ENCODE peak calls at places on chromosomes 7 and 10, in nine cellular contexts. F is ovary, L is BE2C, K is GM23338, N is ascending aorta, G is spleen, O is neural progenitor cell, S is heart left ventricle, Z is adrenal gland. W is an unnamed sample. For H3K4me1, the result is how much of the 10 kb centered on the place peaks cover.

GRCh38 chr10:73894245-73894971 is 16.5 kb upstream of the PLAU start:
- DNase-seq in Z (no peak), F (no peak), N (no peak), K (no peak), L (no peak), O (no peak), G (no peak), S (no peak), W (no peak)

GRCh38 chr7:116582806-116583444 is 58.1 kb downstream of the CAV1 start:
- DNase-seq in Z (no peak), O (no peak), L (no peak), F (no peak), G (no peak), S (peak), N (peak), K (no peak), W (no peak)

GRCh38 chr10:69848454-69848853 is 46.7 kb downstream of the COL13A1 start:
- DNase-seq in K (no peak), S (no peak), G (no peak), F (no peak), O (no peak), N (no peak), Z (no peak), L (no peak), W (no peak)

GRCh38 chr10:16646474-16647059 is 124.9 kb upstream of the C1QL3 start:
- DNase-seq in Z (no peak), K (no peak), O (no peak), F (no peak), L (no peak), G (no peak), N (no peak), S (no peak), W (no peak)

GRCh38 chr7:44145419-44145968 is 4.4 kb upstream of the MYL7 start:
- DNase-seq in O (peak), G (no peak), K (peak), L (no peak), F (peak), N (peak), Z (no peak), S (no peak), W (no peak)

GRCh38 chr7:979886-980571 is 3.0 kb upstream of the CYP2W1 start:
- DNase-seq in Z (no peak), L (peak), O (peak), G (no peak), K (no peak), F (no peak), S (no peak), N (no peak), W (no peak)

GRCh38 chr7:106613861-106614560 is 46.9 kb downstream of the CCDC71L start:
- DNase-seq in N (no peak), G (no peak), O (no peak), L (no peak), K (no peak), Z (no peak), F (no peak), S (no peak), W (no peak)

GRCh38 chr7:42359946-42360345 is 122.9 kb upstream of the GLI3 start:
- DNase-seq in Z (no peak), O (no peak), F (no peak), N (no peak), S (no peak), L (no peak), G (no peak), K (no peak), W (no peak)

GRCh38 chr7:44633254-44634186 is 27.1 kb downstream of the OGDH start:
- DNase-seq in L (no peak), O (no peak), K (no peak), N (peak), Z (peak), F (peak), S (peak), G (no peak), W (no peak)

GRCh38 chr7:18040196-18040595 is 12.6 kb upstream of the PRPS1L1 start:
- DNase-seq in Z (no peak), S (no peak), G (no peak), O (no peak), K (no peak), N (no peak), L (no peak), F (no peak), W (no peak)

GRCh38 chr10:33215154-33215553 is 119.3 kb downstream of the NRP1 start:
- DNase-seq in F (no peak), O (no peak), G (no peak), Z (no peak), N (no peak), K (no peak), L (no peak), S (no peak), W (no peak)

GRCh38 chr7:41825927-41826480 is 123.1 kb upstream of the INHBA start:
- DNase-seq in N (no peak), O (no peak), S (no peak), G (no peak), F (no peak), L (no peak), Z (no peak), K (no peak), W (no peak)

GRCh38 chr10:5395168-5395567 is 9.5 kb downstream of the TUBAL3 start:
- DNase-seq in Z (no peak), K (no peak), O (no peak), S (no peak), G (peak), F (no peak), L (no peak), N (no peak), W (no peak)

GRCh38 chr7:78345293-78345692 is 546.7 kb downstream of the PHTF2 start:
- DNase-seq in S (no peak), L (no peak), G (no peak), F (no peak), O (peak), Z (no peak), N (no peak), K (peak), W (no peak)

GRCh38 chr10:54559498-54559897 is 241.5 kb downstream of the PCDH15 start:
- DNase-seq in S (no peak), O (no peak), L (no peak), G (no peak), K (no peak), Z (no peak), N (no peak), F (no peak), W (no peak)

GRCh38 chr10:36202861-36203260 is 560.8 kb upstream of the FZD8 start:
- DNase-seq in N (no peak), G (no peak), F (no peak), Z (no peak), O (no peak), L (no peak), S (no peak), K (no peak), W (no peak)

GRCh38 chr7:142549007-142549406 is 200.3 kb upstream of the PRSS1 start:
- DNase-seq in N (no peak), O (no peak), S (no peak), L (no peak), K (no peak), F (no peak), Z (no peak), G (no peak), W (no peak)

GRCh38 chr10:118580702-118581101 is 14.7 kb downstream of the PRLHR start:
- DNase-seq in N (no peak), S (no peak), G (no peak), Z (no peak), F (no peak), O (no peak), L (no peak), K (no peak), W (peak)

GRCh38 chr7:139739863-139740597 is 37.8 kb downstream of the HIPK2 start:
- DNase-seq in K (no peak), O (no peak), Z (peak), S (peak), N (peak), G (no peak), L (no peak), F (no peak), W (no peak)

GRCh38 chr7:135736586-135737305 is 8.8 kb upstream of the SLC13A4 start:
- DNase-seq in Z (no peak), F (no peak), N (no peak), K (no peak), O (no peak), G (no peak), S (no peak), L (no peak), W (no peak)

GRCh38 chr10:108904163-108904878 is 1019.0 kb downstream of the XPNPEP1 start:
- DNase-seq in G (no peak), L (peak), N (no peak), Z (no peak), S (peak), O (no peak), F (no peak), K (no peak), W (no peak)

GRCh38 chr7:22356010-22356854 is 722 bp downstream of the RAPGEF5 start:
- DNase-seq in Z (no peak), F (no peak), K (peak), N (no peak), S (no peak), O (peak), G (peak), L (peak), W (no peak)

GRCh38 chr10:34696423-34696822 is 118.7 kb downstream of the PARD3 start:
- DNase-seq in Z (no peak), N (no peak), F (no peak), L (no peak), K (no peak), G (no peak), S (no peak), O (no peak), W (no peak)

GRCh38 chr7:54664235-54665228 is 94.5 kb downstream of the SEC61G start:
- DNase-seq in F (no peak), G (no peak), S (peak), K (peak), O (peak), L (peak), Z (peak), N (no peak), W (no peak)

GRCh38 chr10:75630746-75631145 is 199.3 kb downstream of the LRMDA start:
- DNase-seq in G (no peak), O (no peak), F (no peak), K (no peak), L (no peak), S (no peak), N (no peak), Z (no peak), W (no peak)

GRCh38 chr10:26855186-26855585 is 5.6 kb downstream of the ABI1 start:
- DNase-seq in F (no peak), N (no peak), K (no peak), G (no peak), L (no peak), S (no peak), Z (no peak), O (no peak), W (no peak)

GRCh38 chr10:124791378-124792348 is at the start of gene EEF1AKMT2:
- DNase-seq in L (peak), K (peak), Z (peak), G (peak), F (peak), N (peak), S (peak), O (peak), W (no peak)
- TF ChIP-seq CTCF in L (no peak), K (peak), Z (peak), G (peak), F (peak), N (peak), S (peak), O (peak), W (peak)

GRCh38 chr10:133229265-133230022 is 573 bp upstream of the UTF1 start:
- DNase-seq in L (no peak), S (no peak), Z (no peak), K (peak), G (no peak), O (no peak), N (no peak), F (no peak), W (no peak)

GRCh38 chr10:133230023-133230319 is at the start of gene UTF1:
- DNase-seq in O (peak), G (no peak), L (no peak), S (no peak), K (peak), N (no peak), F (no peak), Z (no peak), W (no peak)

GRCh38 chr10:133230387-133231195 is 574 bp downstream of the UTF1 start:
- DNase-seq in N (no peak), L (no peak), F (no peak), O (peak), S (no peak), K (peak), G (peak), Z (no peak), W (no peak)

GRCh38 chr10:133231244-133231945 is 1.4 kb downstream of the UTF1 start:
- DNase-seq in L (no peak), S (no peak), O (no peak), K (no peak), F (no peak), Z (no peak), G (no peak), N (no peak), W (no peak)

GRCh38 chr10:133231946-133232574 is 2.0 kb downstream of the UTF1 start:
- DNase-seq in F (no peak), K (peak), S (no peak), G (no peak), L (no peak), Z (no peak), O (no peak), N (no peak), W (no peak)
- H3K4me1 ChIP-seq in F (under half), K (under half), S (under half), G (under half), L (under half), Z (under half), O (under half), N (under half), W (under half)

GRCh38 chr7:150974468-150975391 is 3.4 kb downstream of the KCNH2 start:
- DNase-seq in G (peak), F (no peak), S (peak), N (no peak), Z (no peak), K (peak), L (peak), O (peak), W (no peak)
- TF ChIP-seq CTCF in G (peak), F (peak), S (peak), N (no peak), Z (no peak), K (peak), L (peak), O (peak), W (no peak)

GRCh38 chr7:127600885-127601284 is 7.3 kb downstream of the FSCN3 start:
- DNase-seq in K (peak), O (no peak), N (no peak), Z (no peak), G (no peak), S (no peak), F (no peak), L (no peak), W (no peak)
- H3K4me1 ChIP-seq in K (under half), O (under half), N (under half), Z (under half), G (under half), S (under half), F (under half), L (under half), W (under half)

DNA sequence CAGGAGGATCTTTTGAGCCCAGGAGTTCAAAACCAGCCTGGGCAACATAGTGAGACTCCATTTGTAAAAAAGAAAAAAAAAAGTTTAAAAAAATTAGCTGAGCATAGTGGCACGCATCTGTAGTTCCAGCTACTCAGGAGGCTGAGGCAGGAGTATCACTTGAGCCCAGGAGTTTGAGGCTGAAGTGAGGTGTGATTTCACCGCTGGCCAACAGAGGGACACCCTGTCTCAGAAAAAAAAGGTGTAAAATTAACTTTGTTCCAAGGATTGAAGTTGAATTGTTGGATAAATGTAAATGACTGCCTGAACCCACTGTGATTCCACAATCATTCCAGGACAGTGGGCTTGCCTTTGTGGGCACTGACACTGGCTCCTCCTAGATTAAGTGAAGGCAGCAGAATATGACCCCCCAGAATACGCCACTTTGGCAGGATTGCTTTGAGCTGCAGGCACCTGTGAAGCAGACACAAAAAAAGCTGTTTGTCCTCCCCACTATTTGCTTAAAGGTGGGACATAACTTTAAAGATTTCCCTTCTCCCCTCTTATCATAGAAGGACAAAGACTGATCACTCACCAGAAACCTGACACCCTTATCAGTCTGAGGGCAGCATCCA is 57.2 kb upstream of the FOXI2 start:
- DNase-seq in F (no peak), S (no peak), K (peak), Z (no peak), N (no peak), L (no peak), O (peak), G (no peak), W (no peak)
- TF ChIP-seq CTCF in F (no peak), S (peak), K (peak), Z (no peak), N (no peak), L (peak), O (peak), G (no peak), W (no peak)

DNA sequence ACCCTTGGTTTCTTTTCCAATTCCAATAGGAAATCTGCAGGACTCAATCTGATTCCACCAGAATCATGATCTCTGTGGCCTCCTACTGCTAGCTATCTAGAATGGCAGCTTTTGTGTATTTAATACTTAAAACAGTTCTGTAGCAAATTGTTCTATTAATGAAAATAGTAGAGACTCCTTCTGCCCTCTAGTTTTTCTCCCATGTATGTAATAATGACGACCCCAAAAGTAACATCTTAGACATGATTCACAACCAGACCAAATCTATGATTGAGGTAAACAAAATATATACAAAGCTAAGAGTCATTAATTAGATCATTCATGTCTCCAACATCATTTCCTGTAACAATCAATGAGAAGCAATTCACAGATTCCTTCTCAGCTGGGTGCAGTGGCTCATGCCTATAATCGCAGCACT is 259.1 kb upstream of the MKLN1 start:
- DNase-seq in F (no peak), S (no peak), K (peak), O (peak), Z (no peak), N (no peak), G (no peak), L (no peak), W (no peak)
- H3K4me1 ChIP-seq in F (under half), S (under half), K (under half), O (under half), Z (under half), N (under half), G (half or more), L (under half), W (half or more)

GRCh38 chr10:11988924-11989323 is 53.7 kb downstream of the UPF2 start:
- DNase-seq in O (no peak), Z (no peak), N (no peak), S (no peak), F (no peak), G (no peak), L (no peak), K (no peak), W (no peak)

GRCh38 chr10:11986593-11987216 is 55.9 kb downstream of the UPF2 start:
- DNase-seq in Z (peak), O (peak), L (peak), N (peak), F (peak), K (peak), G (peak), S (peak), W (no peak)
- TF ChIP-seq CTCF in Z (peak), O (peak), L (peak), N (peak), F (peak), K (peak), G (peak), S (peak), W (peak)

GRCh38 chr10:80506189-80506575 is 31.5 kb upstream of the SH2D4B start:
- DNase-seq in N (no peak), L (no peak), G (no peak), O (no peak), K (no peak), S (no peak), F (no peak), Z (no peak), W (no peak)

GRCh38 chr10:80502621-80503583 is 34.8 kb upstream of the SH2D4B start:
- DNase-seq in F (no peak), O (no peak), K (no peak), N (peak), L (no peak), Z (peak), G (peak), S (no peak), W (no peak)

GRCh38 chr10:80504897-80505465 is 32.7 kb upstream of the SH2D4B start:
- DNase-seq in S (no peak), O (no peak), Z (no peak), F (no peak), L (no peak), N (no peak), K (no peak), G (peak), W (no peak)

GRCh38 chr10:80503584-80504157 is 34.0 kb upstream of the SH2D4B start:
- DNase-seq in F (no peak), O (peak), S (no peak), G (no peak), Z (no peak), N (no peak), K (peak), L (no peak), W (no peak)

DNA sequence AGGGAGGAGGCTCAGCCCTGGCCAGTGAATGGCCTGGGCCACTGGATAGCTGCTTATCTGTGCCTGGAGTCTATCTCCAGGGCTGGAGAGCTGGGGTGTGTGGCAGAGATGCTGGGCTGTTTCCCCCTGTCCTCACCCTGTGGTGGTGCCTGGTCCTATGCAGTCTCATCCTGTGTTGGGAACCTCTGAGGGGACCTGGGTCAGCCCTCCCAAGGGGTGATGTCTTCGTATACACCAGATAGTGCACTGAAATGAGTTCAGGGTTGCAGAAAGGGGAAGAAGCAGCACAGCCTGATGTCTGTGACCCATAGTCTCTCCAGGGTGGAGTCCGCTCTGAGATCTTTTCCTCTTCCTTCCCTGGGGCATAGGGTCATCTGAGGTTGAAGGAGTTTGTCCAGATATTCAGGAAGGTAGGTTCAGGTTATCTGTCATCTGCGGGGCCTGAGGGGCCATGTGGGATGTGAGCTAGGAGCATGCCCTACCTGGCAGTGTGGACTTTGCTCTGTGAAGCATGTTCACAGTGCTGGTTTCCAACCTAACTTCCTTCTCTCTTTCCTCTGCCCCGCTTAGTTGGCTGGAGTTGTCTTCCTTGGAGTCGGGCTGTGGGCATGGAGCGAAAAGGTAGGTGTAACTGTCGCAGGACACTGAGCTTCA is 33.4 kb upstream of the SH2D4B start:
- DNase-seq in O (no peak), L (peak), K (no peak), F (no peak), G (peak), S (peak), Z (peak), N (no peak), W (no peak)
- H3K4me1 ChIP-seq in O (under half), L (under half), K (under half), F (under half), G (half or more), S (half or more), Z (under half), N (under half), W (half or more)

GRCh38 chr7:26397786-26398435 is 106.2 kb downstream of the SNX10 start:
- DNase-seq in G (peak), F (no peak), Z (peak), O (peak), S (peak), L (peak), N (no peak), K (peak), W (no peak)
- TF ChIP-seq CTCF in G (no peak), F (no peak), Z (no peak), O (peak), S (no peak), L (no peak), N (no peak), K (no peak), W (no peak)

W was measured in vagina.